ENCODE peak calls at places on chromosome 17, in ten cellular contexts. Y is left ventricle myocardium superior; R is progenitor cell of endocrine pancreas; D is Daoy; O is HTR-8/SVneo; J is stimulated activated CD4-positive, alpha-beta T cell treated with anti-CD3 and anti-CD28 coated beads, Interleukin-4, amount 100 ng/mL, for 4 hours; Q is NCI-H1930; P is AG09309; Z is NCI-H774; K is T follicular helper cell. I is an unnamed sample.

GRCh38 chr17:78735832-78736525 is 46.1 kb downstream of the CYTH1 start:
- DNase-seq in Q (no peak), K (no peak), P (no peak), D (no peak), Y (no peak), J (no peak), Z (no peak), R (no peak), O (no peak), I (peak)

GRCh38 chr17:7782237-7782636 is 51.8 kb upstream of the KDM6B start:
- DNase-seq in R (no peak), Z (no peak), P (peak), K (no peak), O (peak), J (no peak), D (no peak), Y (no peak), Q (no peak), I (no peak)

GRCh38 chr17:4764612-4765011 is 7.1 kb upstream of the TM4SF5 start:
- DNase-seq in R (no peak), D (no peak), J (no peak), Q (no peak), Y (no peak), O (no peak), P (no peak), K (no peak), Z (no peak), I (no peak)

GRCh38 chr17:616407-616806 is 98.2 kb downstream of the VPS53 start:
- DNase-seq in K (no peak), P (no peak), R (no peak), Y (no peak), Z (no peak), J (no peak), O (no peak), D (no peak), Q (no peak), I (no peak)

GRCh38 chr17:7769854-7770253 is 52.3 kb downstream of the DNAH2 start:
- DNase-seq in O (no peak), R (no peak), Z (no peak), J (no peak), P (no peak), Y (no peak), Q (no peak), D (no peak), K (no peak), I (no peak)

GRCh38 chr17:75428775-75429469 is 23.4 kb upstream of the GRB2 start:
- DNase-seq in K (no peak), Y (no peak), O (no peak), Q (no peak), Z (no peak), J (no peak), R (no peak), D (peak), P (peak), I (no peak)

GRCh38 chr17:16906670-16907069 is 65.2 kb downstream of the TNFRSF13B start:
- DNase-seq in Z (no peak), Y (no peak), P (no peak), J (no peak), Q (no peak), D (peak), K (no peak), R (no peak), O (no peak), I (no peak)

GRCh38 chr17:27456681-27457404 is 595 bp downstream of the KSR1 start:
- DNase-seq in O (no peak), Y (no peak), K (no peak), J (no peak), R (no peak), Q (no peak), Z (no peak), D (no peak), P (no peak), I (no peak)

GRCh38 chr17:45225051-45225700 is 3.5 kb downstream of the FMNL1 start:
- DNase-seq in R (no peak), J (peak), K (no peak), D (peak), Q (no peak), Y (peak), Z (no peak), P (no peak), O (peak), I (no peak)

GRCh38 chr17:49180303-49180702 is 30.1 kb downstream of the GNGT2 start:
- DNase-seq in K (peak), Q (peak), J (peak), R (no peak), O (peak), D (peak), Y (peak), P (no peak), Z (peak), I (peak)

GRCh38 chr17:77316191-77316641 is 175.4 kb downstream of the SEC14L1 start:
- DNase-seq in Y (no peak), D (peak), K (no peak), Z (no peak), Q (no peak), R (no peak), P (no peak), J (no peak), O (no peak), I (peak)

GRCh38 chr17:80751460-80752368 is 207.1 kb downstream of the RPTOR start:
- DNase-seq in R (no peak), P (peak), Z (no peak), K (no peak), D (no peak), J (no peak), O (no peak), Q (no peak), Y (no peak), I (no peak)

GRCh38 chr17:56815711-56816110 is 18.0 kb downstream of the C17orf67 start:
- DNase-seq in D (peak), Q (no peak), Z (no peak), K (no peak), P (peak), Y (no peak), O (peak), J (no peak), R (no peak), I (no peak)

GRCh38 chr17:37134050-37134449 is 185.3 kb downstream of the AATF start:
- DNase-seq in Y (no peak), P (no peak), Z (peak), J (no peak), O (no peak), K (no peak), Q (no peak), R (no peak), D (no peak), I (no peak)

GRCh38 chr17:27548369-27548768 is 82.6 kb upstream of the LGALS9 start:
- DNase-seq in R (no peak), K (no peak), Q (no peak), Y (no peak), J (no peak), D (no peak), P (no peak), O (no peak), Z (no peak), I (no peak)

GRCh38 chr17:58338907-58339774 is 10.5 kb upstream of the TSPOAP1 start:
- DNase-seq in O (peak), R (no peak), J (peak), K (no peak), Z (no peak), P (no peak), Y (peak), Q (no peak), D (peak), I (no peak)

GRCh38 chr17:77666881-77667395 is 291.6 kb upstream of the TNRC6C start:
- DNase-seq in D (no peak), P (no peak), O (no peak), Q (no peak), Z (no peak), J (peak), Y (no peak), R (no peak), K (peak), I (no peak)

GRCh38 chr17:29127840-29128239 is 52.4 kb downstream of the MYO18A start:
- DNase-seq in J (no peak), O (no peak), Y (peak), D (no peak), K (no peak), R (no peak), Z (no peak), Q (no peak), P (no peak), I (no peak)

GRCh38 chr17:75778861-75779249 is 5.8 kb upstream of the UNK start:
- DNase-seq in Q (peak), D (no peak), O (no peak), Y (no peak), J (no peak), P (no peak), K (peak), R (no peak), Z (peak), I (peak)

GRCh38 chr17:12053552-12053951 is 32.9 kb downstream of the MAP2K4 start:
- DNase-seq in D (no peak), Y (no peak), K (no peak), Z (no peak), Q (no peak), O (no peak), R (no peak), J (no peak), P (no peak), I (no peak)

GRCh38 chr17:71975331-71975801 is 145.5 kb upstream of the SOX9 start:
- DNase-seq in O (peak), Q (no peak), Z (no peak), D (peak), Y (peak), P (no peak), R (no peak), J (no peak), K (no peak), I (no peak)

GRCh38 chr17:73288534-73289302 is 23.1 kb downstream of the CDC42EP4 start:
- DNase-seq in J (no peak), Y (peak), Q (no peak), P (no peak), R (no peak), Z (no peak), D (no peak), K (no peak), O (no peak), I (no peak)

GRCh38 chr17:51761105-51761504 is 397.4 kb downstream of the CA10 start:
- DNase-seq in P (no peak), D (no peak), R (no peak), Y (no peak), K (no peak), O (no peak), Z (no peak), Q (no peak), J (no peak), I (no peak)

GRCh38 chr17:13143001-13143400 is 125.2 kb upstream of the ELAC2 start:
- DNase-seq in J (no peak), D (no peak), Z (no peak), K (no peak), R (no peak), P (no peak), Q (no peak), O (no peak), Y (no peak), I (no peak)

GRCh38 chr17:15659663-15660062 is 24.4 kb downstream of the TRIM16 start:
- DNase-seq in Z (no peak), O (no peak), K (no peak), Q (no peak), P (no peak), R (no peak), D (no peak), J (no peak), Y (peak), I (peak)